ENCODE peak calls at places on chromosome 17, in four cellular contexts. X, N, F and K are unnamed samples.
A peak's percentile ranks its signal among the peaks of the same experiment; 100 is the strongest.

GRCh38 chr17:12536021-12536420 is 129.7 kb upstream of the MYOCD start:
- DNase-seq in F (no peak), X (peak; percentile 35), N (no peak), K (no peak)

GRCh38 chr17:76617838-76618237 is 25.7 kb downstream of the ST6GALNAC1 start:
- DNase-seq in X (no peak), F (no peak), N (no peak), K (no peak)

GRCh38 chr17:28402224-28402630 is 3.8 kb downstream of the SLC46A1 start:
- DNase-seq in F (no peak), X (no peak), N (no peak), K (no peak)

GRCh38 chr17:76083536-76083935 is 4.6 kb downstream of the ZACN start:
- DNase-seq in N (no peak), F (no peak), X (no peak), K (no peak)

GRCh38 chr17:44487170-44487569 is 16.0 kb downstream of the GPATCH8 start:
- DNase-seq in N (no peak), X (no peak), F (no peak), K (no peak)

GRCh38 chr17:2399572-2400473 is 1.0 kb downstream of the MNT start:
- DNase-seq in N (peak; percentile 83), X (peak; percentile 95), F (peak; percentile 97), K (peak; percentile 97)

GRCh38 chr17:511001-511690 is 158.5 kb upstream of the RPH3AL start:
- DNase-seq in X (no peak), N (no peak), F (no peak), K (no peak)

GRCh38 chr17:58870747-58871146 is 115.1 kb downstream of the PPM1E start:
- DNase-seq in F (no peak), X (no peak), N (no peak), K (no peak)

GRCh38 chr17:7610641-7611040 is 4.1 kb downstream of the FXR2 start:
- DNase-seq in X (no peak), N (no peak), F (no peak), K (no peak)

GRCh38 chr17:28270055-28270454 is 48.9 kb upstream of the TMEM97 start:
- DNase-seq in N (no peak), X (no peak), F (no peak), K (no peak)

GRCh38 chr17:33390479-33391027 is 97.5 kb upstream of the ASIC2 start:
- DNase-seq in X (no peak), N (no peak), F (no peak), K (no peak)

GRCh38 chr17:67829331-67829730 is 4.0 kb downstream of the BPTF start:
- DNase-seq in N (no peak), F (no peak), X (no peak), K (no peak)